ENCODE peak calls at places on chromosomes 11 and 22, in nine cellular contexts. I is naive thymus-derived CD4-positive, alpha-beta T cell; S is left ventricle myocardium inferior; F is CD4-positive, alpha-beta memory T cell; P is fibroblast of lung; N is GM23338; R is mammary epithelial cell; C is pancreas; Y is body of pancreas. U is an unnamed sample.

GRCh38 chr11:107752954-107753822 is 41.3 kb upstream of the SLN start:
- DNase-seq in I (no peak), P (no peak), S (no peak), F (no peak), Y (no peak), N (no peak), C (no peak), R (no peak), U (no peak)

GRCh38 chr22:27782065-27782464 is 19.5 kb downstream of the MN1 start:
- DNase-seq in C (no peak), F (no peak), R (no peak), I (no peak), N (no peak), Y (no peak), S (peak; percentile 60), P (no peak), U (no peak)

GRCh38 chr11:94794287-94795168 is 26.4 kb downstream of the AMOTL1 start:
- DNase-seq in C (peak; percentile 68), Y (peak; percentile 87), N (no peak), P (peak; percentile 93), I (no peak), F (no peak), R (peak; percentile 86), S (peak; percentile 73), U (peak; percentile 33)

GRCh38 chr11:65279713-65280459 is 18.1 kb downstream of the POLA2 start:
- DNase-seq in S (no peak), N (no peak), F (peak; percentile 15), C (no peak), R (peak; percentile 98), Y (peak; percentile 36), P (peak; percentile 78), I (no peak), U (no peak)

GRCh38 chr22:44574581-44575343 is 76.7 kb upstream of the RTL6 start:
- DNase-seq in N (no peak), I (no peak), Y (no peak), R (no peak), F (no peak), P (no peak), S (no peak), C (no peak), U (peak; percentile 32)

GRCh38 chr22:43088616-43088978 is 594 bp downstream of the TTLL1 start:
- DNase-seq in F (no peak), S (no peak), C (no peak), P (no peak), I (no peak), N (no peak), R (no peak), Y (no peak), U (no peak)

GRCh38 chr11:69356703-69357457 is 62.9 kb downstream of the MYEOV start:
- DNase-seq in F (no peak), R (no peak), I (no peak), N (no peak), Y (no peak), C (no peak), P (no peak), S (no peak), U (no peak)

GRCh38 chr11:64447717-64448598 is 89.0 kb downstream of the RPS6KA4 start:
- DNase-seq in S (peak; percentile 22), Y (peak; percentile 85), F (no peak), R (no peak), C (peak; percentile 79), P (peak; percentile 20), N (peak; percentile 53), I (no peak), U (no peak)

GRCh38 chr11:128379587-128380279 is 207.6 kb downstream of the ETS1 start:
- DNase-seq in S (no peak), C (no peak), R (peak; percentile 68), P (no peak), F (peak; percentile 34), N (no peak), Y (no peak), I (peak; percentile 30), U (peak; percentile 31)

GRCh38 chr11:44110231-44110679 is 14.8 kb downstream of the EXT2 start:
- DNase-seq in S (peak; percentile 50), P (peak; percentile 47), C (peak; percentile 28), N (peak; percentile 62), I (peak; percentile 40), F (peak; percentile 31), Y (peak; percentile 65), R (peak; percentile 32), U (peak; percentile 70)

GRCh38 chr11:75795276-75796090 is 19.5 kb upstream of the UVRAG start:
- DNase-seq in S (no peak), P (no peak), F (no peak), C (peak; percentile 71), N (no peak), R (no peak), Y (peak; percentile 74), I (no peak), U (no peak)
- H3K27ac ChIP-seq in S (peak overlapping the region; percentile 63), P (no peak overlapping the region), F (no peak overlapping the region), C (peak overlapping the region; percentile 50), N (no peak overlapping the region), R (no peak overlapping the region), Y (peak overlapping the region; percentile 49), I (no peak overlapping the region), U (no peak overlapping the region)

GRCh38 chr11:72678524-72678923 is 4.3 kb upstream of the PDE2A start:
- DNase-seq in R (no peak), I (no peak), F (no peak), P (no peak), S (no peak), C (no peak), N (no peak), Y (no peak), U (no peak)
- H3K4me3 ChIP-seq in R (no peak overlapping the region), I (no peak overlapping the region), F (no peak overlapping the region), P (no peak overlapping the region), S (no peak overlapping the region), C (no peak overlapping the region), N (no peak overlapping the region), Y (no peak overlapping the region), U (no peak overlapping the region)

DNA sequence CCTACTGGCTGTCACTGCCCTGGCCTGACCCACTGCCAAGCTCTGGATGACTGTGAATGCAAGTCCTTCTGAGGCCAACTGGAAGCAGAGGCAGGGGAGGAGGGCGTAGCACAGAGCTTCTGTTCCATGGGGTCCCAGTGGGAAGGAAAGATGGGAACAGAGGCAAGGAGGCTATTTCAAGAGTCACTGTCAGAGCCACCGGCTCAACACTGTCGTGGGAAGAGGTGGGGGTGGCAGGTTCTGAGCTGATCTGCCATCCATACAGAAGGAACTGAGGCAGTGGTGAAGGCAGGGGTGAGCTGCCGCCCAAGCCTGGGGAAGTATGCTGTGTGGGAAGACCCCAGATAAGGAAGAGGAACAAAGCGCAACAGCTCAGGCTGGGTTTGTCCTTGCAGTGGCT is 54.7 kb downstream of the SGSM3 start:
- DNase-seq in I (no peak), C (no peak), R (no peak), N (no peak), F (no peak), P (no peak), S (peak; percentile 6), Y (no peak), U (no peak)
- H3K36me3 ChIP-seq in I (peaks cover 100% of the 10 kb centered on the region), C (peaks cover under 1% of the 10 kb centered on the region), R (peaks cover 8% of the 10 kb centered on the region), N (no peaks in the 10 kb centered on the region), F (peaks cover 95% of the 10 kb centered on the region), P (peaks cover 41% of the 10 kb centered on the region), S (peaks cover 83% of the 10 kb centered on the region), Y (peaks cover 21% of the 10 kb centered on the region), U (peaks cover 14% of the 10 kb centered on the region)

GRCh38 chr11:129804012-129804411 is 11.6 kb upstream of the TMEM45B start:
- DNase-seq in F (peak; percentile 43), S (no peak), N (no peak), R (no peak), P (no peak), Y (no peak), C (no peak), I (peak; percentile 61), U (no peak)
- H3K27ac ChIP-seq in F (no peak overlapping the region), S (no peak overlapping the region), N (no peak overlapping the region), R (no peak overlapping the region), P (no peak overlapping the region), Y (no peak overlapping the region), C (no peak overlapping the region), I (peak overlapping the region; percentile 17), U (no peak overlapping the region)

DNA sequence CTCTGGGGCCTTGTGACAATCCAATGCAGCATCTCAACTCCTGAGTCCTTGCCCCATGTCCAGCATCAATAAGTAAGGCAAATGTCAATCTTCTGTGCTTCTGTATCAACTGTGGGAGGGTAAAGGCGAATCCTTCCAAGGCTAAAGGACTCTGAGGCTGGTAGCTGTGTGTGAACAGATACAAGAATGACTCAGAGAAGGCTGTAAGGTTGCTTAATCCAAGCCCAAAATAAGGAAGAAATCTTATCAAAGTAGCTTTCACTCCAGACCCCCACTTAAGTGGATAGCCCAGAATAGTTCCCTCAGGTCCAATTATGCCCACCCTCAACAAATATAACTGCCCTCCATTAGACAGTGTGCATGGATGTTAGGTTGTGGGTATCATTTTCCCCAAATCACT is 28.1 kb upstream of the SCGB1A1 start:
- DNase-seq in Y (no peak), I (no peak), F (no peak), R (no peak), P (no peak), S (no peak), N (no peak), C (no peak), U (no peak)
- H3K4me3 ChIP-seq in Y (no peak overlapping the region), I (no peak overlapping the region), F (no peak overlapping the region), R (no peak overlapping the region), P (no peak overlapping the region), S (no peak overlapping the region), N (no peak overlapping the region), C (no peak overlapping the region), U (no peak overlapping the region)

DNA sequence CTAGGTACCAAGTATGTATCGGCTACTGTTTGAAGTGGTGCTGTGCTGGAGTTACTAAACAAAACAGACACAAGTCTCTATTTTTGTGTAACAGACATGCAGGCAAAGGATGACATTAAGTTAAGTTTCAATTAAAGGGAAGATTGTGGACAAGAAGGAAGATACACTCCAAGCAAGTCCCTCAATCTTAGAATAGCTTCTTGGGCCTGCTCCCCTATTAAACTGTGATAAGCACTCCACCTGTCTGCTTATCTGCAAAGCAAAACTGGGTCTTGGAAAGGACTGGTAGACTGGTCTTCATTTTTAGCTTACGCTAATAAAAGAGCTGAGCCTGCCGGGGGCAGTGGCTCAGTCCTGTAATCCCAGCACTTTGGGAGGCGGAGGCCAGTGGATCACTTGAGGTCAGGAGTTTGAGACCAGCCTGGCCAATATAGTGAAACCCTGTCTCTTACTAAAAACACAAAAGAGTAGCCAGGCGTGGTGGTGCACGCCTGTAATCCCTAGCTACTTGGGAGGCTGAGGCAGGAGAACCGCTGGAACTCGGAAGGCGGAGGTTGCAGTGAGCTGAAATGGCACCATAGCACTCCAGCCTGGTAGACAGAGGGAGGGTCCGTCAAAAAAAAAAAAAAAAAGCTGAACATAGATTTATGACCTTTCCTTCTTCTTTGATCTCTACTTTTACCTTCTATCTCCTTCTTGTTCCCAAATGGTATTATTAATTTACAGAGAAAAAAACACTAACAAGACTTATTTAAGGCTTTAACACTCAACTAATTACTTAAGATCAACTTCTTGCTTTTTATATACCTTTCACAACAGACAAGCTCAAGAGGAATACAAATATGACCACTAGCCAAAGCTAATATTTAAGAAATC is 4.1 kb downstream of the DDX17 start:
- DNase-seq in C (no peak), S (no peak), N (no peak), P (no peak), F (no peak), R (no peak), I (no peak), Y (no peak), U (no peak)
- H3K36me3 ChIP-seq in C (peaks cover 15% of the 10 kb centered on the region), S (peaks cover 57% of the 10 kb centered on the region), N (peaks cover 52% of the 10 kb centered on the region), P (peaks cover 22% of the 10 kb centered on the region), F (peaks cover 47% of the 10 kb centered on the region), R (peaks cover 45% of the 10 kb centered on the region), I (peaks cover 45% of the 10 kb centered on the region), Y (peaks cover 24% of the 10 kb centered on the region), U (peaks cover 38% of the 10 kb centered on the region)

GRCh38 chr11:116851631-116852030 is 14.2 kb upstream of the APOA1 start:
- DNase-seq in C (no peak), N (no peak), I (peak; percentile 13), Y (no peak), F (peak; percentile 35), P (no peak), R (no peak), S (no peak), U (no peak)
- H3K27ac ChIP-seq in C (no peak overlapping the region), N (no peak overlapping the region), I (peak overlapping the region; percentile 15), Y (no peak overlapping the region), F (peak overlapping the region; percentile 52), P (no peak overlapping the region), R (peak overlapping the region; percentile 92), S (no peak overlapping the region), U (no peak overlapping the region)

U was measured in cardiac muscle cell.